ENCODE peak calls at places on chromosomes 4 and X, in six cellular contexts. K is breast epithelium, M is fibroblast of lung, E is gastrocnemius medialis, U is Peyer's patch, S is upper lobe of left lung. Y is an unnamed sample.

GRCh38 chr4:8606966-8607365 is 14.4 kb downstream of the CPZ start:
- DNase-seq in K (no peak), U (no peak), M (no peak), S (no peak), E (no peak), Y (no peak)

GRCh38 chr4:111014537-111014936 is 391.7 kb upstream of the PITX2 start:
- DNase-seq in S (no peak), U (no peak), K (no peak), M (no peak), E (no peak), Y (no peak)

GRCh38 chrX:19382500-19383145 is 38.9 kb downstream of the PDHA1 start:
- DNase-seq in S (peak; percentile 67), U (peak; percentile 57), K (no peak), E (no peak), M (peak; percentile 8), Y (no peak)

GRCh38 chrX:20514358-20514757 is 247.6 kb upstream of the RPS6KA3 start:
- DNase-seq in K (no peak), M (peak; percentile 88), U (no peak), S (peak; percentile 28), E (no peak), Y (no peak)

GRCh38 chr4:114807759-114808404 is 209.3 kb downstream of the UGT8 start:
- DNase-seq in U (peak; percentile 43), S (peak; percentile 34), E (no peak), M (peak; percentile 6), K (no peak), Y (no peak)

GRCh38 chr4:41913509-41913908 is 21.7 kb upstream of the TMEM33 start:
- DNase-seq in S (no peak), U (no peak), E (no peak), K (no peak), M (no peak), Y (no peak)

GRCh38 chr4:24857996-24858395 is 54.8 kb downstream of the CCDC149 start:
- DNase-seq in U (no peak), M (peak; percentile 93), E (no peak), S (no peak), K (no peak), Y (no peak)

GRCh38 chrX:153397256-153397960 is 3.7 kb downstream of the PNMA6E start:
- DNase-seq in K (no peak), M (no peak), S (no peak), E (no peak), U (no peak), Y (no peak)

GRCh38 chr4:147049940-147050852 is 104.5 kb upstream of the TTC29 start:
- DNase-seq in E (no peak), M (peak; percentile 82), U (no peak), K (no peak), S (peak; percentile 38), Y (no peak)

GRCh38 chr4:56086073-56086521 is 137.4 kb downstream of the CEP135 start:
- DNase-seq in S (no peak), K (no peak), E (no peak), M (no peak), U (no peak), Y (no peak)

GRCh38 chr4:163548481-163549243 is 54.2 kb downstream of the TMA16 start:
- DNase-seq in E (no peak), U (no peak), S (no peak), K (no peak), M (peak; percentile 51), Y (no peak)

GRCh38 chrX:101260435-101260834 is 30.7 kb downstream of the TAF7L start:
- DNase-seq in E (no peak), M (no peak), U (no peak), S (no peak), K (no peak), Y (no peak)

GRCh38 chrX:118347131-118347530 is 1.2 kb downstream of the WDR44 start:
- DNase-seq in K (no peak), S (no peak), U (no peak), M (peak; percentile 76), E (no peak), Y (no peak)

GRCh38 chrX:150546711-150547153 is 21.7 kb upstream of the MTM1 start:
- DNase-seq in E (no peak), S (no peak), U (no peak), M (no peak), K (no peak), Y (peak; percentile 68)

GRCh38 chr4:80183196-80184052 is 13.9 kb upstream of the PRDM8 start:
- DNase-seq in E (no peak), U (no peak), S (no peak), K (no peak), M (peak; percentile 46), Y (no peak)
- H3K4me1 ChIP-seq in E (peaks cover 24% of the 10 kb centered on the region), U (no peaks in the 10 kb centered on the region), S (peaks cover 20% of the 10 kb centered on the region), K (no peaks in the 10 kb centered on the region), M (peaks cover 11% of the 10 kb centered on the region), Y (peaks cover 43% of the 10 kb centered on the region)

GRCh38 chr4:185227131-185227551 is 17.7 kb downstream of the SNX25 start:
- DNase-seq in E (no peak), S (no peak), K (no peak), U (no peak), M (no peak), Y (no peak)
- TF ChIP-seq CTCF in E (no peak), S (no peak), K (no peak), U (no peak), M (peak; percentile 18), Y (no peak)

GRCh38 chr4:118767109-118767508 is 68.8 kb downstream of the SEC24D start:
- DNase-seq in S (no peak), U (no peak), K (no peak), E (no peak), M (no peak), Y (no peak)
- H3K27ac ChIP-seq in S (no peak overlapping the region), U (no peak overlapping the region), K (peak overlapping the region; percentile 73), E (no peak overlapping the region), M (no peak overlapping the region), Y (peak overlapping the region; percentile 81)

GRCh38 chr4:4855293-4856070 is 4.0 kb upstream of the MSX1 start:
- DNase-seq in S (no peak), U (peak; percentile 15), E (no peak), M (no peak), K (peak; percentile 37), Y (no peak)
- H3K4me1 ChIP-seq in S (peaks cover 35% of the 10 kb centered on the region), U (no peaks in the 10 kb centered on the region), E (peaks cover 34% of the 10 kb centered on the region), M (peaks cover 6% of the 10 kb centered on the region), K (peaks cover 3% of the 10 kb centered on the region), Y (peaks cover 55% of the 10 kb centered on the region)

DNA sequence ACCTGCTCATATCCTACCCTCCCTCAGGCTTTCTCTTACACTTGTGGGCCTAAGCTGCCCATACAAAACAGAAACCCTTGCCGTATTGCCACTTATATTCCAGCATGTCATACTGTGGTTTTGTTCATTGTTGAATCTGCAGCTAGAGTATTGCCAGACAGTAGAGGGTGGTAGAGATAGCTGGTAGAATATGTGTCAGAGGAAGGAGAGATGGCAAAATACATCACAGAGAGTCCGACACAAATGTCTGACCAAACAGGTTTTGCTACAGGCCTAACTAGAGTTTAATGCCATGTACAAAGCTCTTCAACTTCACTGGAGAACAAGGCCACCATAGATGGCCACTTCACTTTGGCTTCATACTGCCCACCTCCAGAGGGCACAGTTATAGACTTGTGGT is 160.1 kb downstream of the EFHC2 start:
- DNase-seq in K (no peak), S (no peak), M (no peak), E (no peak), U (no peak), Y (no peak)
- TF ChIP-seq CTCF in K (no peak), S (no peak), M (no peak), E (no peak), U (no peak), Y (no peak)